ENCODE peak calls at places on chromosomes 11 and 22, in ten cellular contexts. B is fibroblast of pulmonary artery, C is fibroblast of lung, H is K562, T is neural progenitor cell, Q is pancreas, I is psoas muscle, L is HAP-1, Z is mammary epithelial cell, D is cardiac muscle cell. G is an unnamed sample.

GRCh38 chr11:42901084-42901483 is 410.7 kb upstream of the API5 start:
- DNase-seq in Q (no peak), H (no peak), C (no peak), Z (no peak), B (no peak), T (no peak), D (no peak), L (no peak), I (no peak), G (no peak)

GRCh38 chr11:61056981-61057380 is 45.3 kb upstream of the CD5 start:
- DNase-seq in H (no peak), C (no peak), Z (no peak), L (no peak), B (no peak), Q (no peak), D (no peak), T (no peak), I (no peak), G (peak)

GRCh38 chr11:64266339-64266738 is 15.0 kb downstream of the PLCB3 start:
- DNase-seq in L (no peak), D (no peak), H (no peak), I (no peak), T (no peak), Z (no peak), Q (peak), B (peak), C (peak), G (no peak)

GRCh38 chr11:119361056-119361787 is 14.7 kb upstream of the MFRP start:
- DNase-seq in C (peak), I (peak), L (peak), B (peak), Q (peak), H (peak), Z (peak), D (peak), T (peak), G (no peak)

GRCh38 chr11:47243454-47243853 is 5.2 kb downstream of the ACP2 start:
- DNase-seq in T (no peak), B (no peak), I (no peak), L (no peak), C (no peak), Q (no peak), H (no peak), Z (no peak), D (no peak), G (peak)

GRCh38 chr11:129458756-129459535 is 83.3 kb downstream of the BARX2 start:
- DNase-seq in H (no peak), C (no peak), Q (peak), T (no peak), D (no peak), B (no peak), I (no peak), Z (no peak), L (no peak), G (peak)

GRCh38 chr11:100068116-100068515 is 619.0 kb upstream of the ARHGAP42 start:
- DNase-seq in I (no peak), C (no peak), B (no peak), D (no peak), L (no peak), H (no peak), T (no peak), Z (no peak), Q (no peak), G (no peak)

GRCh38 chr11:44775366-44776356 is 48.9 kb downstream of the TSPAN18 start:
- DNase-seq in T (peak), H (peak), Z (peak), D (peak), B (peak), Q (peak), L (peak), C (peak), I (peak), G (no peak)

GRCh38 chr11:60852060-60852638 is 3.6 kb downstream of the PTGDR2 start:
- DNase-seq in T (no peak), B (no peak), Z (no peak), L (no peak), D (no peak), Q (peak), H (no peak), C (no peak), I (no peak), G (no peak)

GRCh38 chr22:32080904-32081303 is 37.8 kb downstream of the SLC5A1 start:
- DNase-seq in I (no peak), Z (peak), Q (no peak), B (peak), T (peak), H (peak), L (peak), C (peak), D (peak), G (no peak)

GRCh38 chr22:32754413-32755041 is 47.0 kb upstream of the TIMP3 start:
- DNase-seq in T (no peak), I (peak), Z (peak), D (peak), B (peak), C (peak), L (no peak), H (no peak), Q (no peak), G (no peak)

GRCh38 chr11:14082338-14082737 is 119.8 kb downstream of the SPON1 start:
- DNase-seq in B (no peak), Q (no peak), I (no peak), C (no peak), H (no peak), T (no peak), L (no peak), D (peak), Z (no peak), G (no peak)

GRCh38 chr11:123653997-123654565 is 343 bp downstream of the SCN3B start:
- DNase-seq in D (peak), H (peak), T (peak), I (peak), Q (no peak), C (peak), Z (peak), L (no peak), B (peak), G (no peak)

GRCh38 chr11:27084407-27084985 is 43.9 kb downstream of the BBOX1 start:
- DNase-seq in Z (peak), D (no peak), L (no peak), Q (no peak), I (no peak), H (no peak), B (no peak), T (peak), C (peak), G (no peak)

GRCh38 chr22:37155971-37156370 is 6.3 kb upstream of the IL2RB start:
- DNase-seq in C (no peak), D (no peak), L (no peak), Z (no peak), H (no peak), Q (no peak), I (no peak), T (no peak), B (no peak), G (no peak)

GRCh38 chr11:47184711-47185304 is 1.4 kb downstream of the PACSIN3 start:
- DNase-seq in T (peak), Q (peak), L (no peak), Z (no peak), B (no peak), C (no peak), D (peak), H (no peak), I (peak), G (peak)

GRCh38 chr11:72012897-72013721 is 14.4 kb downstream of the IL18BP start:
- DNase-seq in I (peak), Q (peak), C (peak), Z (peak), D (peak), B (peak), L (no peak), H (no peak), T (no peak), G (peak)

GRCh38 chr11:61021661-61022212 is 50.3 kb downstream of the CD6 start:
- DNase-seq in B (no peak), D (no peak), L (no peak), H (no peak), Z (no peak), I (no peak), Q (peak), C (no peak), T (peak), G (peak)

GRCh38 chr22:44683237-44683636 is 18.8 kb upstream of the PRR5 start:
- DNase-seq in D (no peak), B (no peak), Q (no peak), L (no peak), T (no peak), C (no peak), H (no peak), Z (no peak), I (no peak), G (no peak)

GRCh38 chr11:12539570-12539969 is 134.7 kb upstream of the TEAD1 start:
- DNase-seq in C (peak), I (no peak), T (no peak), B (peak), H (no peak), D (peak), L (no peak), Q (no peak), Z (peak), G (no peak)

GRCh38 chr22:46053563-46054090 is 76.7 kb upstream of the WNT7B start:
- DNase-seq in Z (peak), L (peak), Q (peak), I (peak), D (peak), H (no peak), T (no peak), B (peak), C (peak), G (peak)

GRCh38 chr11:15958939-15959338 is 397.4 kb downstream of the SOX6 start:
- DNase-seq in Z (no peak), I (no peak), T (no peak), D (no peak), L (no peak), Q (no peak), B (no peak), H (no peak), C (no peak), G (no peak)

GRCh38 chr11:132540586-132540985 is 991.7 kb downstream of the OPCML start:
- DNase-seq in Z (no peak), H (no peak), D (no peak), L (no peak), I (no peak), B (no peak), T (no peak), Q (no peak), C (peak), G (no peak)

GRCh38 chr22:47011131-47011854 is 248.8 kb downstream of the TBC1D22A start:
- DNase-seq in Q (no peak), C (no peak), T (no peak), Z (no peak), H (no peak), I (no peak), D (no peak), L (no peak), B (no peak), G (no peak)

GRCh38 chr11:76266269-76266668 is 60.0 kb upstream of the WNT11 start:
- DNase-seq in H (no peak), D (peak), I (no peak), B (peak), L (no peak), T (no peak), Z (peak), C (peak), Q (no peak), G (no peak)

GRCh38 chr11:23124996-23125395 is 264.7 kb upstream of the CCDC179 start:
- DNase-seq in D (peak), C (peak), I (no peak), Z (no peak), H (no peak), Q (no peak), T (no peak), B (peak), L (no peak), G (no peak)

GRCh38 chr11:118884613-118885274 is 1.1 kb downstream of the CXCR5 start:
- DNase-seq in Z (no peak), I (no peak), H (no peak), B (no peak), Q (no peak), D (no peak), T (no peak), L (no peak), C (no peak), G (no peak)

GRCh38 chr11:2539761-2540520 is 95.1 kb downstream of the KCNQ1 start:
- DNase-seq in Z (no peak), T (peak), C (no peak), L (no peak), H (no peak), B (no peak), I (peak), D (no peak), Q (peak), G (peak)

GRCh38 chr11:115660072-115660805 is 156.0 kb upstream of the CADM1 start:
- DNase-seq in L (no peak), T (peak), H (no peak), Z (no peak), I (no peak), B (no peak), Q (no peak), D (no peak), C (peak), G (no peak)

GRCh38 chr11:132062541-132062940 is 692.1 kb downstream of the NTM start:
- DNase-seq in L (no peak), D (no peak), H (no peak), B (peak), Z (no peak), C (peak), Q (no peak), T (no peak), I (no peak), G (no peak)

GRCh38 chr11:77031599-77031998 is 2.6 kb upstream of the B3GNT6 start:
- DNase-seq in Q (no peak), T (no peak), C (no peak), Z (no peak), I (no peak), L (no peak), H (no peak), B (no peak), D (no peak), G (no peak)

GRCh38 chr11:120625565-120625964 is 114.0 kb downstream of the GRIK4 start:
- DNase-seq in I (no peak), D (no peak), T (no peak), C (no peak), B (no peak), H (no peak), Q (no peak), L (no peak), Z (no peak), G (no peak)

GRCh38 chr11:101583180-101584128 is at the start of gene TRPC6:
- DNase-seq in D (peak), H (no peak), L (no peak), I (no peak), C (peak), B (peak), Z (peak), Q (no peak), T (peak), G (peak)

GRCh38 chr22:35313311-35314121 is 13.8 kb downstream of the TOM1 start:
- DNase-seq in Z (peak), T (no peak), H (peak), D (peak), C (peak), I (peak), L (no peak), Q (no peak), B (peak), G (no peak)

GRCh38 chr22:20054034-20054427 is 26.0 kb upstream of the DGCR8 start:
- DNase-seq in B (no peak), T (no peak), L (no peak), I (no peak), Z (no peak), Q (no peak), H (no peak), D (no peak), C (no peak), G (no peak)

GRCh38 chr11:125183641-125184040 is 19.1 kb downstream of the PKNOX2 start:
- DNase-seq in I (no peak), T (no peak), C (no peak), L (no peak), Z (no peak), D (no peak), Q (no peak), H (no peak), B (no peak), G (no peak)

GRCh38 chr11:79198898-79199250 is 242.0 kb downstream of the TENM4 start:
- DNase-seq in L (no peak), C (peak), T (no peak), Q (no peak), H (no peak), D (peak), I (peak), B (peak), Z (peak), G (no peak)

GRCh38 chr11:119107538-119108150 is 500 bp downstream of the C2CD2L start:
- DNase-seq in Z (no peak), B (no peak), D (no peak), H (no peak), T (peak), C (no peak), Q (no peak), I (no peak), L (no peak), G (no peak)

GRCh38 chr22:45896153-45896951 is 80.6 kb downstream of the WNT7B start:
- DNase-seq in D (no peak), H (no peak), Q (peak), C (no peak), L (no peak), I (peak), Z (peak), B (no peak), T (no peak), G (peak)

GRCh38 chr11:67266424-67267187 is at the start of gene GRK2:
- DNase-seq in D (peak), T (peak), I (no peak), C (peak), Z (no peak), Q (peak), H (peak), L (no peak), B (peak), G (no peak)

GRCh38 chr11:67267188-67268035 is 1.1 kb downstream of the GRK2 start:
- DNase-seq in Z (peak), C (no peak), Q (peak), H (no peak), B (no peak), D (no peak), I (no peak), T (no peak), L (no peak), G (peak)

GRCh38 chr11:67268684-67269268 is 2.5 kb downstream of the GRK2 start:
- DNase-seq in C (no peak), T (no peak), L (no peak), D (no peak), I (no peak), B (no peak), H (no peak), Z (no peak), Q (no peak), G (no peak)

GRCh38 chr11:67269401-67270255 is 3.4 kb downstream of the GRK2 start:
- DNase-seq in C (no peak), Q (peak), T (no peak), Z (no peak), H (no peak), B (no peak), D (no peak), L (no peak), I (no peak), G (no peak)

GRCh38 chr11:67268036-67268683 is 1.9 kb downstream of the GRK2 start:
- DNase-seq in Z (no peak), B (no peak), C (no peak), H (no peak), I (no peak), Q (peak), T (no peak), D (no peak), L (no peak), G (no peak)
- H3K4me3 ChIP-seq in Z (peak), B (peak), C (peak), H (peak), I (peak), Q (peak), T (peak), D (no peak), L (peak), G (peak)

GRCh38 chr22:50620861-50621490 is 7.0 kb downstream of the ARSA start:
- DNase-seq in B (no peak), C (no peak), H (no peak), I (no peak), D (no peak), Z (peak), L (no peak), T (no peak), Q (no peak), G (no peak)
- H3K4me3 ChIP-seq in B (no peak), C (no peak), H (no peak), I (peak), D (peak), Z (peak), L (peak), T (peak), Q (peak), G (peak)

GRCh38 chr11:104385884-104386283 is 221.9 kb upstream of the PDGFD start:
- DNase-seq in B (no peak), H (no peak), Q (no peak), C (no peak), I (no peak), Z (no peak), D (no peak), T (no peak), L (no peak), G (no peak)
- H3K4me3 ChIP-seq in B (no peak), H (no peak), Q (no peak), C (no peak), I (no peak), Z (no peak), D (no peak), T (no peak), L (no peak), G (no peak)

GRCh38 chr11:62879554-62879953 is 1.1 kb upstream of the SLC3A2 start:
- DNase-seq in Q (peak), B (peak), I (peak), D (peak), H (no peak), L (no peak), C (no peak), Z (no peak), T (no peak), G (no peak)
- H3K4me3 ChIP-seq in Q (no peak), B (peak), I (peak), D (no peak), H (peak), L (no peak), C (peak), Z (no peak), T (peak), G (no peak)

DNA sequence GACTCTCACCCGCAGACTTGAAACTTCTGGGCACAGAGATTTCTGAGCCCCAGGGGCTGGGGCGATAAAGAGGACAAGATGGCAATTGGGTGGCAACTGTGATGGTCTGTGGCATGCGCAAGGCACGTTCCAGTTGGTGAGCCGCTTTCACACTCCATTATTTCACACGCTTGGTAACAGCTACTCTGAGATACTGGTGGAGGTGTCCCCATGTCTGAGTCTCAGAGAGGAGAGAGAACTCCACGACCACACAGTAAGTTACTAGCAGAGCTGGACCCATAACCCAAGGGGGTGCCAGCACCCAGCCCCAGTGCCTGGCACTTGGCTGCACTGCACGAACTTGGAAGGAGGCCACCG is 6.0 kb upstream of the KCNJ4 start:
- DNase-seq in H (no peak), I (no peak), B (no peak), Z (no peak), L (no peak), T (no peak), Q (no peak), C (no peak), D (peak), G (no peak)
- H3K4me3 ChIP-seq in H (peak), I (peak), B (no peak), Z (no peak), L (peak), T (peak), Q (peak), C (no peak), D (no peak), G (peak)

G was measured in upper lobe of left lung.